ENCODE peak calls at places on chromosomes 11 and 22, in seven cellular contexts. E, X, M, A, T, J and K are unnamed samples.

GRCh38 chr11:86477495-86478155 is 102.9 kb downstream of the CCDC81 start:
- DNase-seq in A (no peak), T (no peak), X (peak), E (no peak), J (no peak), M (peak), K (no peak)

GRCh38 chr11:57116654-57117053 is 65.1 kb upstream of the LRRC55 start:
- DNase-seq in E (no peak), X (peak), J (peak), A (peak), T (peak), M (peak), K (peak)

GRCh38 chr11:35316161-35316560 is 103.2 kb downstream of the SLC1A2 start:
- DNase-seq in M (peak), T (no peak), J (no peak), A (no peak), E (no peak), X (peak), K (no peak)

GRCh38 chr22:41833369-41834004 is 582 bp downstream of the SREBF2 start:
- DNase-seq in J (no peak), E (peak), A (no peak), M (peak), X (no peak), T (peak), K (peak)

GRCh38 chr11:108887436-108888238 is 222.8 kb downstream of the DDX10 start:
- DNase-seq in A (no peak), X (no peak), E (no peak), J (no peak), M (peak), T (no peak), K (no peak)

GRCh38 chr11:128157423-128158298 is 429.7 kb downstream of the ETS1 start:
- DNase-seq in A (peak), T (peak), E (no peak), J (peak), M (peak), X (peak), K (peak)

GRCh38 chr11:9719949-9720646 is 56.2 kb downstream of the SWAP70 start:
- DNase-seq in A (no peak), X (no peak), E (no peak), T (no peak), M (no peak), J (no peak), K (no peak)

GRCh38 chr11:65427691-65428577 is 5.3 kb downstream of the NEAT1 start:
- DNase-seq in J (no peak), T (no peak), X (peak), E (peak), A (no peak), M (peak), K (peak)

GRCh38 chr11:64538501-64538951 is 52.5 kb upstream of the SLC22A12 start:
- DNase-seq in E (no peak), T (no peak), M (no peak), A (no peak), J (no peak), X (no peak), K (no peak)

GRCh38 chr22:34761111-34761510 is 304.8 kb upstream of the ISX start:
- DNase-seq in X (peak), M (no peak), E (no peak), J (no peak), T (no peak), A (no peak), K (no peak)

GRCh38 chr11:27084407-27084985 is 43.9 kb downstream of the BBOX1 start:
- DNase-seq in X (no peak), E (no peak), A (no peak), T (no peak), M (no peak), J (no peak), K (no peak)